ENCODE peak calls at places on chromosomes 13 and 19, in six cellular contexts. H is heart right ventricle; O is Calu3; W is stimulated activated naive CD4-positive, alpha-beta T cell treated with Interleukin-2 at 50 U/mL for 16 hours; K is ascending aorta; E is GM13976. N is an unnamed sample.

GRCh38 chr13:109867766-109868165 is 81.4 kb upstream of the IRS2 start:
- DNase-seq in W (no peak), E (no peak), O (no peak), K (no peak), H (no peak), N (no peak)

GRCh38 chr19:5680083-5680436 is 256 bp downstream of the MICOS13 start:
- DNase-seq in E (no peak), W (no peak), K (no peak), O (no peak), H (peak), N (no peak)

GRCh38 chr13:31167490-31167889 is 5.8 kb upstream of the HSPH1 start:
- DNase-seq in K (no peak), H (no peak), O (no peak), E (no peak), W (no peak), N (no peak)

GRCh38 chr13:102724923-102725322 is 30.1 kb upstream of the METTL21C start:
- DNase-seq in O (peak), W (no peak), K (no peak), E (no peak), H (no peak), N (no peak)

GRCh38 chr13:94765814-94766213 is 53.5 kb upstream of the SOX21 start:
- DNase-seq in O (no peak), K (no peak), H (no peak), W (no peak), E (no peak), N (no peak)

GRCh38 chr19:47776568-47776967 is 1.9 kb upstream of the SELENOW start:
- DNase-seq in K (no peak), H (no peak), W (no peak), E (no peak), O (peak), N (peak)

GRCh38 chr13:99617474-99618255 is 116.4 kb downstream of the TM9SF2 start:
- DNase-seq in E (no peak), W (no peak), K (no peak), H (peak), O (peak), N (peak)

GRCh38 chr19:2041686-2042484 is 9.2 kb downstream of the MKNK2 start:
- DNase-seq in E (peak), K (peak), W (peak), O (peak), H (peak), N (peak)

GRCh38 chr13:33228645-33229445 is 56.7 kb downstream of the STARD13 start:
- DNase-seq in H (no peak), K (no peak), O (no peak), W (no peak), E (peak), N (peak)

GRCh38 chr19:17475541-17476115 is 5.3 kb downstream of the SLC27A1 start:
- DNase-seq in H (peak), W (no peak), O (peak), E (no peak), K (no peak), N (no peak)

GRCh38 chr19:17209126-17210036 is 5.8 kb upstream of the USE1 start:
- DNase-seq in E (peak), O (peak), H (no peak), W (peak), K (no peak), N (peak)

GRCh38 chr13:99948907-99949656 is 22.5 kb downstream of the ZIC5 start:
- DNase-seq in W (no peak), O (no peak), K (no peak), H (no peak), E (no peak), N (peak)

GRCh38 chr13:23678768-23679167 is 108.6 kb downstream of the TNFRSF19 start:
- DNase-seq in H (no peak), O (no peak), E (no peak), W (no peak), K (no peak), N (no peak)

GRCh38 chr13:28792992-28793391 is 27.1 kb upstream of the MTUS2 start:
- DNase-seq in W (no peak), K (no peak), O (no peak), E (no peak), H (no peak), N (no peak)

GRCh38 chr19:51714848-51715247 is 8.9 kb downstream of the HAS1 start:
- DNase-seq in W (no peak), E (no peak), O (no peak), K (peak), H (no peak), N (no peak)

GRCh38 chr19:15218501-15218900 is 13.7 kb downstream of the EPHX3 start:
- DNase-seq in E (no peak), H (no peak), K (no peak), W (no peak), O (no peak), N (no peak)

GRCh38 chr19:35462476-35462953 is 14.5 kb downstream of the FFAR2 start:
- DNase-seq in K (no peak), W (peak), O (no peak), E (peak), H (no peak), N (peak)

GRCh38 chr13:20993661-20994440 is 67.5 kb downstream of the LATS2 start:
- DNase-seq in E (no peak), H (no peak), W (no peak), K (no peak), O (no peak), N (no peak)

GRCh38 chr19:1936916-1937610 is 3.9 kb upstream of the CSNK1G2 start:
- DNase-seq in E (no peak), O (no peak), H (no peak), W (no peak), K (no peak), N (no peak)

GRCh38 chr13:32415019-32415418 is 12.9 kb downstream of the N4BP2L1 start:
- DNase-seq in H (no peak), W (no peak), K (no peak), O (peak), E (no peak), N (peak)

GRCh38 chr13:52929826-52930225 is 81.4 kb upstream of the PCDH8 start:
- DNase-seq in O (no peak), E (no peak), K (no peak), W (no peak), H (no peak), N (no peak)

GRCh38 chr19:1041835-1042685 is 2.2 kb downstream of the ABCA7 start:
- DNase-seq in O (no peak), W (no peak), E (no peak), K (no peak), H (no peak), N (peak)

GRCh38 chr13:75405976-75406703 is 75.8 kb downstream of the TBC1D4 start:
- DNase-seq in W (no peak), O (no peak), H (no peak), E (no peak), K (no peak), N (no peak)

GRCh38 chr19:35673121-35673804 is 6.9 kb downstream of the UPK1A start:
- DNase-seq in O (peak), K (peak), H (peak), E (peak), W (peak), N (no peak)

GRCh38 chr19:55600336-55601028 is 394 bp downstream of the ZNF524 start:
- DNase-seq in W (peak), O (no peak), H (no peak), E (no peak), K (no peak), N (no peak)

GRCh38 chr19:43883864-43884263 is 51.2 kb downstream of the ZNF45 start:
- DNase-seq in O (no peak), K (no peak), W (no peak), E (no peak), H (no peak), N (no peak)

GRCh38 chr13:63455938-63456337 is 2040.3 kb upstream of the PCDH20 start:
- DNase-seq in H (no peak), E (no peak), O (no peak), W (no peak), K (no peak), N (no peak)

GRCh38 chr19:28556371-28556770 is 656.6 kb downstream of the UQCRFS1 start:
- DNase-seq in H (no peak), E (no peak), K (no peak), O (no peak), W (no peak), N (no peak)

GRCh38 chr13:95360464-95361097 is 59.3 kb upstream of the ABCC4 start:
- DNase-seq in K (no peak), W (no peak), E (no peak), O (no peak), H (no peak), N (no peak)

GRCh38 chr19:35777411-35777841 is 2.1 kb downstream of the ARHGAP33 start:
- DNase-seq in O (no peak), H (no peak), W (no peak), E (no peak), K (no peak), N (no peak)

GRCh38 chr13:97977376-97977705 is 23.9 kb downstream of the IPO5 start:
- DNase-seq in K (no peak), O (no peak), E (no peak), H (no peak), W (no peak), N (no peak)

GRCh38 chr13:110264685-110265275 is 42.2 kb downstream of the COL4A1 start:
- DNase-seq in E (no peak), W (no peak), K (peak), H (no peak), O (no peak), N (no peak)